ENCODE peak calls at places on chromosome 6, in nine cellular contexts. Z is CD4-positive, alpha-beta memory T cell; U is stimulated activated CD4-positive, alpha-beta T cell treated with anti-CD3 and anti-CD28 coated beads, TNF-alpha, amount 100 ng/mL, for 1 hour; P is Peyer's patch; M is NCI-H1092 treated with DMSO at 0.1 percent for 48 hours; G is A172; F is posterior cingulate gyrus; B is HTR-8/SVneo; N is RCC 7860. Q is an unnamed sample.

GRCh38 chr6:37724530-37725220 is 27.0 kb upstream of the MDGA1 start:
- DNase-seq in G (no peak), U (no peak), Z (no peak), M (no peak), N (no peak), P (no peak), B (no peak), F (no peak), Q (no peak)

GRCh38 chr6:131916847-131917246 is 34.3 kb downstream of the CCN2 start:
- DNase-seq in G (no peak), F (no peak), B (no peak), U (no peak), P (no peak), M (no peak), Z (no peak), N (no peak), Q (no peak)

GRCh38 chr6:2528156-2528555 is 222.6 kb downstream of the MYLK4 start:
- DNase-seq in G (no peak), U (no peak), M (no peak), B (no peak), Z (no peak), N (no peak), P (no peak), F (no peak), Q (no peak)

GRCh38 chr6:137910843-137911456 is 43.9 kb downstream of the TNFAIP3 start:
- DNase-seq in F (no peak), P (no peak), B (no peak), Z (no peak), U (no peak), M (no peak), N (no peak), G (no peak), Q (no peak)

GRCh38 chr6:53484409-53485280 is 60.3 kb downstream of the GCLC start:
- DNase-seq in B (peak; percentile 32), F (no peak), G (peak; percentile 60), M (peak; percentile 52), P (no peak), U (peak; percentile 29), N (peak; percentile 42), Z (peak; percentile 67), Q (no peak)

GRCh38 chr6:33949111-33949510 is 145.3 kb upstream of the MLN start:
- DNase-seq in Z (no peak), G (no peak), N (no peak), B (no peak), U (no peak), P (no peak), F (no peak), M (no peak), Q (no peak)

GRCh38 chr6:133410628-133411027 is 169.5 kb downstream of the EYA4 start:
- DNase-seq in P (no peak), F (no peak), N (no peak), Z (no peak), M (no peak), U (no peak), B (no peak), G (no peak), Q (no peak)

GRCh38 chr6:156890627-156891300 is 113.6 kb downstream of the ARID1B start:
- DNase-seq in Z (no peak), N (no peak), G (peak; percentile 13), P (no peak), F (no peak), M (no peak), U (no peak), B (peak; percentile 34), Q (no peak)

GRCh38 chr6:20301256-20301655 is 89.0 kb upstream of the MBOAT1 start:
- DNase-seq in P (no peak), U (no peak), G (no peak), F (no peak), M (no peak), N (no peak), Z (no peak), B (no peak), Q (no peak)

GRCh38 chr6:38155144-38155543 is 335.6 kb downstream of the ZFAND3 start:
- DNase-seq in B (no peak), G (no peak), U (no peak), F (no peak), P (no peak), M (no peak), Z (no peak), N (no peak), Q (peak; percentile 77)

GRCh38 chr6:33426590-33427563 is 7.0 kb downstream of the SYNGAP1 start:
- DNase-seq in N (no peak), P (no peak), F (no peak), G (no peak), Z (peak; percentile 77), M (no peak), B (no peak), U (no peak), Q (no peak)

GRCh38 chr6:22809380-22809779 is 240.0 kb downstream of the HDGFL1 start:
- DNase-seq in G (no peak), B (no peak), P (no peak), U (no peak), Z (no peak), M (no peak), F (no peak), N (no peak), Q (no peak)

GRCh38 chr6:169868458-169868857 is 117.0 kb downstream of the ERMARD start:
- DNase-seq in Z (no peak), G (no peak), P (peak; percentile 61), U (peak; percentile 3), F (no peak), B (no peak), N (no peak), M (no peak), Q (peak; percentile 70)

GRCh38 chr6:117932001-117932400 is 24.9 kb downstream of the SLC35F1 start:
- DNase-seq in M (no peak), Z (no peak), F (no peak), G (no peak), N (no peak), P (no peak), B (no peak), U (no peak), Q (no peak)

GRCh38 chr6:42451146-42451594 is 556 bp downstream of the TRERF1 start:
- DNase-seq in N (no peak), B (peak; percentile 28), Z (peak; percentile 43), U (no peak), F (no peak), P (peak; percentile 56), G (no peak), M (no peak), Q (no peak)

GRCh38 chr6:130357436-130357835 is 8.4 kb upstream of the TMEM200A start:
- DNase-seq in M (no peak), G (no peak), U (no peak), P (no peak), F (no peak), B (no peak), Z (no peak), N (no peak), Q (no peak)

GRCh38 chr6:131954099-131954774 is 3.1 kb upstream of the CCN2 start:
- DNase-seq in Z (no peak), B (no peak), G (peak; percentile 44), F (no peak), P (no peak), M (no peak), N (peak; percentile 16), U (no peak), Q (no peak)

GRCh38 chr6:105993769-105994521 is 92.2 kb upstream of the PRDM1 start:
- DNase-seq in M (no peak), F (no peak), N (no peak), U (no peak), G (no peak), Z (peak; percentile 64), B (no peak), P (peak; percentile 60), Q (peak; percentile 70)

GRCh38 chr6:158085261-158086053 is 82.6 kb downstream of the SERAC1 start:
- DNase-seq in Z (no peak), U (no peak), M (no peak), B (no peak), G (no peak), N (no peak), P (no peak), F (no peak), Q (no peak)

GRCh38 chr6:9699890-9700289 is 715.0 kb downstream of the TFAP2A start:
- DNase-seq in N (peak; percentile 9), Z (no peak), P (no peak), B (no peak), M (no peak), F (no peak), G (no peak), U (no peak), Q (no peak)

GRCh38 chr6:16257999-16258708 is 19.8 kb downstream of the GMPR start:
- DNase-seq in G (no peak), P (no peak), Z (no peak), U (no peak), F (no peak), M (no peak), N (no peak), B (no peak), Q (no peak)

GRCh38 chr6:28929887-28930620 is 6.3 kb upstream of the TRIM27 start:
- DNase-seq in B (no peak), M (no peak), F (no peak), N (no peak), U (no peak), P (no peak), Z (no peak), G (no peak), Q (no peak)

GRCh38 chr6:125945378-125946141 is 11.0 kb upstream of the HINT3 start:
- DNase-seq in Z (no peak), M (no peak), U (no peak), N (peak; percentile 25), B (no peak), F (no peak), G (peak; percentile 60), P (no peak), Q (no peak)

GRCh38 chr6:9628819-9629218 is 786.1 kb downstream of the TFAP2A start:
- DNase-seq in P (no peak), U (no peak), B (no peak), F (no peak), G (no peak), M (no peak), Z (no peak), N (no peak), Q (no peak)

GRCh38 chr6:33583591-33584155 is 3.6 kb upstream of the BAK1 start:
- DNase-seq in N (no peak), G (no peak), M (no peak), U (no peak), B (no peak), Z (no peak), P (no peak), F (no peak), Q (no peak)

GRCh38 chr6:41728073-41728936 is 7.1 kb downstream of the TFEB start:
- DNase-seq in F (no peak), Z (no peak), N (no peak), G (no peak), U (no peak), M (peak; percentile 79), B (no peak), P (peak; percentile 67), Q (no peak)

GRCh38 chr6:134330555-134330954 is 12.6 kb upstream of the SGK1 start:
- DNase-seq in U (no peak), B (no peak), F (no peak), P (no peak), Z (no peak), G (no peak), N (no peak), M (no peak), Q (no peak)

GRCh38 chr6:136539967-136540366 is 10.3 kb downstream of the MAP7 start:
- DNase-seq in N (peak; percentile 12), Z (no peak), G (peak; percentile 25), M (no peak), F (no peak), B (no peak), P (no peak), U (no peak), Q (no peak)

GRCh38 chr6:138467901-138468300 is 31.4 kb downstream of the NHSL1 start:
- DNase-seq in Z (no peak), M (no peak), B (no peak), P (no peak), N (no peak), G (no peak), F (no peak), U (no peak), Q (no peak)

GRCh38 chr6:108203189-108204119 is 37.6 kb downstream of the NR2E1 start:
- DNase-seq in P (no peak), N (no peak), Z (no peak), B (no peak), F (no peak), U (no peak), G (no peak), M (no peak), Q (no peak)

GRCh38 chr6:41372526-41373366 is 37.3 kb downstream of the NCR2 start:
- DNase-seq in M (no peak), U (no peak), N (no peak), G (no peak), B (no peak), Z (no peak), P (no peak), F (no peak), Q (no peak)

Q was measured in upper lobe of right lung.